ENCODE peak calls at places on chromosomes 13 and 19, in six cellular contexts. S is GM12892, H is HepG2, I is GM12878, C is H1, L is K562. F is an unnamed sample.

GRCh38 chr19:28619842-28620429 is 593.0 kb downstream of the UQCRFS1 start:
- DNase-seq in S (no peak), H (no peak), I (no peak), C (no peak), L (no peak), F (no peak)

GRCh38 chr13:39072842-39073241 is 34.6 kb downstream of the NHLRC3 start:
- DNase-seq in S (no peak), H (no peak), I (no peak), C (no peak), L (no peak), F (no peak)

GRCh38 chr19:46840157-46840942 is 10.3 kb downstream of the AP2S1 start:
- DNase-seq in S (peak; percentile 51), H (peak; percentile 63), I (no peak), C (peak; percentile 60), L (peak; percentile 68), F (peak; percentile 54)

GRCh38 chr13:43301341-43301969 is 278.1 kb downstream of the DNAJC15 start:
- DNase-seq in S (no peak), H (no peak), I (no peak), C (no peak), L (no peak), F (no peak)

GRCh38 chr19:30556230-30556711 is 184.1 kb downstream of the ZNF536 start:
- DNase-seq in S (no peak), H (no peak), I (no peak), C (no peak), L (no peak), F (no peak)

GRCh38 chr13:45086484-45086883 is 33.8 kb upstream of the GTF2F2 start:
- DNase-seq in S (no peak), H (no peak), I (no peak), C (no peak), L (no peak), F (no peak)

GRCh38 chr13:35781044-35781443 is 304.6 kb upstream of the MAB21L1 start:
- DNase-seq in S (no peak), H (no peak), I (no peak), C (no peak), L (no peak), F (no peak)

GRCh38 chr13:23467048-23467931 is 33.8 kb upstream of the SACS start:
- DNase-seq in S (no peak), H (no peak), I (no peak), C (no peak), L (no peak), F (no peak)

GRCh38 chr13:76735641-76736040 is 150.6 kb downstream of the KCTD12 start:
- DNase-seq in S (no peak), H (no peak), I (peak; percentile 23), C (no peak), L (no peak), F (no peak)

GRCh38 chr19:401836-402535 is 7.0 kb downstream of the C2CD4C start:
- DNase-seq in S (no peak), H (no peak), I (no peak), C (peak; percentile 46), L (no peak), F (no peak)
- TF ChIP-seq TAF1 in S (no peak), H (no peak), I (no peak), C (no peak), L (no peak), F (no peak)

DNA sequence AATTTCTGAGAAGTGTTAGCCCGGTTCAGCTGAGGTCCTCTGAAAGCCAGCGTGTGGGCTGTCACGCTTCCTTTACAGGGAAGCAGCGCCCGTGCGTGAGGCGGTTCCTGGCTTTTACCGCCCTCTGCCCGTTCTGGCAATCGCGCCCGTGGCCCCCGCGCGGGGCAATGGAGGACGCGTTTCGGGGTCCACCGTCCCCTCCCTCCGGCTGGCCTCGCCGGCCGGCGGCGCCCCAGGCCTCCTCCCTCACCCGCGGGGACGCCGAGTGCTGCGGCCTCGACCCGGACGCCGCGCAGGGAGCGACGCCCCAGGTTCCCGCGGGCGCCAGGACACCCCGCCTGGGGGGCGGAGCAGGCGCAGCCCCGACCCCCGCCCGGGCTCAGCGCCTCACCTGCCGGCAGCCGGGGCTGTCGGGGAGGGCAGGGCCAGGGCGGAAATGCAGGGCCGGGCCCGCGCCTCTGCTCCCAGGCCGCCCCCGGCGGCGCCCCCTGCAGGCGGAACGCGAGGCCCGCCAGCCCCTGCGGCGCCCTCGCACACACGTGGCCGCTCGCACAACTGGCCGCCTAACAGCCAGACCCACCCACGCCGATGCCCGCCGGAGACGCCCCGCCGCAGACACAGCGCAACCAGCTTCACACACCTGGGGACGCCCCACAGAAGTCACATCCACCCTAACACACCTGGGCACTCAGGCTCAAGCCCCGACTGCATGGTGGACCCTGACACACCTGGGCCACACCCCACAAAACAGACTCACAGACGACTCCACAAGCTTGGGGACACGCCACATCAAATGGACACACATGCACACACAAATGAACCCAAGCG is at the start of gene GGACT:
- DNase-seq in S (peak; percentile 93), H (peak; percentile 37), I (peak; percentile 13), C (peak; percentile 93), L (peak; percentile 90), F (peak; percentile 96)
- TF ChIP-seq POLR2A in S (peak; percentile 61), H (peak; percentile 29), I (peak; percentile 81), C (no peak), L (peak; percentile 42), F (no peak)

GRCh38 chr19:58307736-58308135 is 2.6 kb downstream of the ERVK3-1 start:
- DNase-seq in S (no peak), H (no peak), I (no peak), C (no peak), L (no peak), F (no peak)

GRCh38 chr19:58305932-58306323 is 751 bp downstream of the ERVK3-1 start:
- DNase-seq in S (no peak), H (peak; percentile 21), I (no peak), C (no peak), L (no peak), F (no peak)

GRCh38 chr19:58311345-58311744 is 6.2 kb downstream of the ERVK3-1 start:
- DNase-seq in S (no peak), H (no peak), I (no peak), C (no peak), L (no peak), F (no peak)
- TF ChIP-seq POLR2AphosphoS5 in S (no peak), H (no peak), I (no peak), C (no peak), L (no peak), F (no peak)

DNA sequence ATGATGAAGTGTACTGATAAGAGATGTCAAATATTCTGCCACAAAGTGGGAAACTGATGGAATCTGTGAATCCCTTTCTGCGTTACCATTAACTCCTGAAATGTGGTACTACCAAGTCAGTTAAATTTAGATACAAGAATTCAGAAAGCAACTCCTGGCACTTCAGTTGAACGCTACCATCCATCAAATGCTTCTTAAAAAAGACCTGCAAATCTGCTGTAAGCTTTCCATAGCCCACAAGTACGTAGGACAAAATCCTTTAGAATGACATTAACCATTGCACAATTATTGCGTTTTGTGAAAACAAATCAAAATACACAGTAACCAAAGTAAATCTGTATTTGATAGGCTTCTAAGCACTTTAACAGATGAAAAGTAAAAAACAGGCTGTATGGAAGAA is 5.4 kb downstream of the SMAD9 start:
- DNase-seq in S (no peak), H (no peak), I (no peak), C (no peak), L (no peak), F (no peak)
- TF ChIP-seq TAF1 in S (no peak), H (no peak), I (no peak), C (no peak), L (no peak), F (no peak)

F was measured in GM12891.